ENCODE peak calls at places on chromosome 14, in nine cellular contexts. G is epithelial cell of esophagus; V is GM13977; D is T-helper 22 cell; X is hypothalamus; Z is stimulated activated CD4-positive, alpha-beta T cell treated with anti-CD3 and anti-CD28 coated beads, Interleukin-12 subunit alpha, Interleukin-12 subunit beta, amount 100 ng/mL, for 4 hours; T is AML-193; Y is HCT116; M is aorta. F is an unnamed sample.

GRCh38 chr14:35231207-35231755 is 60.9 kb upstream of the PSMA6 start:
- DNase-seq in G (no peak), M (no peak), Y (no peak), Z (no peak), T (no peak), X (no peak), D (no peak), V (no peak), F (no peak)

GRCh38 chr14:63840981-63841380 is 11.8 kb upstream of the SYNE2 start:
- DNase-seq in T (peak), G (peak), X (no peak), M (no peak), V (no peak), Y (no peak), D (peak), Z (peak), F (peak)

GRCh38 chr14:65223636-65224035 is 121.3 kb upstream of the MAX start:
- DNase-seq in X (no peak), Y (no peak), V (no peak), T (no peak), D (no peak), M (no peak), G (no peak), Z (no peak), F (no peak)

GRCh38 chr14:24897793-24898192 is 152.2 kb downstream of the STXBP6 start:
- DNase-seq in D (no peak), G (no peak), Y (no peak), T (no peak), X (no peak), V (no peak), Z (no peak), M (no peak), F (no peak)

GRCh38 chr14:93332032-93332852 is 594 bp downstream of the BTBD7 start:
- DNase-seq in T (no peak), D (no peak), G (peak), X (peak), V (peak), Z (peak), M (peak), Y (no peak), F (peak)

GRCh38 chr14:90408713-90409112 is 11.9 kb downstream of the CALM1 start:
- DNase-seq in V (no peak), G (no peak), Z (no peak), Y (no peak), M (no peak), T (no peak), X (no peak), D (no peak), F (no peak)

GRCh38 chr14:106877527-106877926 is 1351.1 kb downstream of the TMEM121 start:
- DNase-seq in V (no peak), X (no peak), D (no peak), Y (no peak), M (no peak), G (no peak), T (peak), Z (no peak), F (no peak)

GRCh38 chr14:79724934-79725717 is 486.2 kb downstream of the DIO2 start:
- DNase-seq in X (no peak), Z (no peak), V (no peak), M (no peak), D (no peak), G (no peak), T (no peak), Y (no peak), F (no peak)

GRCh38 chr14:92039073-92039719 is 663 bp downstream of the TRIP11 start:
- DNase-seq in Y (peak), T (no peak), G (peak), X (no peak), V (peak), Z (peak), D (no peak), M (peak), F (peak)

GRCh38 chr14:93083898-93084297 is 31.8 kb downstream of the ITPK1 start:
- DNase-seq in T (no peak), Z (no peak), G (no peak), X (no peak), V (no peak), D (no peak), Y (no peak), M (no peak), F (no peak)

GRCh38 chr14:59482471-59483331 is 1.5 kb downstream of the L3HYPDH start:
- DNase-seq in T (no peak), Z (no peak), V (no peak), X (no peak), Y (peak), G (peak), D (no peak), M (no peak), F (peak)

GRCh38 chr14:42918615-42919014 is 1311.9 kb downstream of the LRFN5 start:
- DNase-seq in Y (no peak), G (no peak), V (no peak), Z (no peak), T (no peak), X (no peak), D (no peak), M (no peak), F (no peak)

GRCh38 chr14:51595831-51596472 is 55.8 kb upstream of the FRMD6 start:
- DNase-seq in M (no peak), T (no peak), V (no peak), X (no peak), D (no peak), G (no peak), Z (no peak), Y (no peak), F (no peak)

GRCh38 chr14:51939211-51939705 is 50.1 kb upstream of the RTRAF start:
- DNase-seq in V (no peak), Y (no peak), D (no peak), G (no peak), T (no peak), Z (no peak), M (no peak), X (no peak), F (no peak)

GRCh38 chr14:102374264-102374663 is 11.5 kb downstream of the TECPR2 start:
- DNase-seq in T (no peak), G (no peak), M (no peak), X (no peak), D (no peak), V (no peak), Y (no peak), Z (no peak), F (no peak)

GRCh38 chr14:34920339-34920738 is 45.2 kb upstream of the BAZ1A start:
- DNase-seq in M (no peak), Z (no peak), D (no peak), T (no peak), V (no peak), G (no peak), X (no peak), Y (no peak), F (peak)

GRCh38 chr14:24418492-24418873 is 11.0 kb downstream of the CBLN3 start:
- DNase-seq in Y (no peak), M (no peak), X (no peak), T (no peak), G (peak), V (no peak), D (no peak), Z (no peak), F (peak)

GRCh38 chr14:52366796-52367315 is 52.7 kb downstream of the PTGER2 start:
- DNase-seq in D (no peak), X (no peak), Y (no peak), G (no peak), T (no peak), M (no peak), V (no peak), Z (no peak), F (no peak)

GRCh38 chr14:34582117-34582680 is 42.7 kb upstream of the EAPP start:
- DNase-seq in M (peak), Z (no peak), V (no peak), D (no peak), Y (no peak), T (no peak), X (no peak), G (no peak), F (no peak)

GRCh38 chr14:32011225-32011624 is 65.9 kb upstream of the ARHGAP5 start:
- DNase-seq in G (no peak), Z (no peak), Y (no peak), D (no peak), M (no peak), T (no peak), V (no peak), X (no peak), F (peak)

GRCh38 chr14:102363182-102363952 is 626 bp downstream of the TECPR2 start:
- DNase-seq in Y (no peak), G (peak), V (no peak), M (peak), X (peak), D (peak), Z (peak), T (no peak), F (peak)

GRCh38 chr14:38138581-38139138 is 69.0 kb upstream of the SSTR1 start:
- DNase-seq in G (no peak), Z (no peak), Y (no peak), X (no peak), D (no peak), V (no peak), M (no peak), T (no peak), F (peak)